ENCODE peak calls at places on chromosomes 4 and X, in four cellular contexts. J is fibroblast of lung, R is A549, M is brain microvascular endothelial cell. W is an unnamed sample.

GRCh38 chrX:119477812-119478232 is 9.6 kb downstream of the SLC25A5 start:
- DNase-seq in J (peak), R (peak), M (peak), W (no peak)

GRCh38 chrX:49053223-49054072 is 5.4 kb upstream of the CCDC120 start:
- DNase-seq in M (peak), J (peak), R (peak), W (no peak)

GRCh38 chr4:105453550-105454201 is 20.2 kb downstream of the PPA2 start:
- DNase-seq in R (no peak), M (no peak), J (peak), W (peak)

GRCh38 chr4:118586357-118586790 is 98.8 kb upstream of the METTL14 start:
- DNase-seq in R (no peak), J (no peak), M (no peak), W (peak)

GRCh38 chr4:139460565-139460964 is 6.6 kb downstream of the RAB33B start:
- DNase-seq in J (no peak), M (no peak), R (no peak), W (no peak)

GRCh38 chrX:129980540-129981206 is 1.8 kb upstream of the BCORL1 start:
- DNase-seq in J (peak), R (no peak), M (no peak), W (no peak)

GRCh38 chr4:41133619-41134018 is 80.7 kb downstream of the APBB2 start:
- DNase-seq in J (peak), R (no peak), M (no peak), W (no peak)

GRCh38 chr4:139605516-139605915 is 49.5 kb upstream of the SETD7 start:
- DNase-seq in M (no peak), R (no peak), J (no peak), W (no peak)

GRCh38 chr4:56699537-56699936 is 18.4 kb upstream of the HOPX start:
- DNase-seq in J (no peak), M (no peak), R (no peak), W (no peak)

GRCh38 chr4:138310991-138311390 is 68.8 kb upstream of the SLC7A11 start:
- DNase-seq in J (peak), R (no peak), M (peak), W (peak)

GRCh38 chr4:148515248-148515647 is 73.0 kb upstream of the NR3C2 start:
- DNase-seq in J (peak), R (no peak), M (peak), W (peak)

GRCh38 chr4:56086073-56086521 is 137.4 kb downstream of the CEP135 start:
- DNase-seq in R (no peak), M (no peak), J (no peak), W (no peak)

GRCh38 chrX:120310861-120311631 is at the start of gene TMEM255A:
- DNase-seq in J (peak), R (no peak), M (no peak), W (no peak)

GRCh38 chr4:5404073-5404472 is 304.3 kb downstream of the EVC2 start:
- DNase-seq in R (no peak), M (no peak), J (no peak), W (no peak)

GRCh38 chr4:184097240-184097619 is 120.4 kb downstream of the ENPP6 start:
- DNase-seq in M (no peak), J (no peak), R (no peak), W (no peak)
- TF ChIP-seq CTCF in M (peak), J (peak), R (no peak), W (peak)

GRCh38 chrX:46838974-46839480 is 2.2 kb downstream of the RP2 start:
- DNase-seq in M (no peak), R (no peak), J (peak), W (no peak)
- H3K27ac ChIP-seq in M (peak), R (peak), J (peak), W (no peak)

GRCh38 chr4:8599657-8600056 is 7.1 kb downstream of the CPZ start:
- DNase-seq in M (peak), J (peak), R (no peak), W (no peak)

GRCh38 chr4:8601556-8601955 is 9.0 kb downstream of the CPZ start:
- DNase-seq in J (no peak), M (no peak), R (no peak), W (no peak)

GRCh38 chr4:8600686-8601085 is 8.1 kb downstream of the CPZ start:
- DNase-seq in R (no peak), M (no peak), J (no peak), W (no peak)

GRCh38 chr4:8600266-8600665 is 7.7 kb downstream of the CPZ start:
- DNase-seq in R (no peak), J (no peak), M (no peak), W (no peak)

GRCh38 chr4:8601086-8601485 is 8.5 kb downstream of the CPZ start:
- DNase-seq in J (no peak), M (no peak), R (no peak), W (no peak)
- TF ChIP-seq CTCF in J (no peak), M (no peak), R (no peak), W (no peak)

GRCh38 chr4:706834-707598 is 1.4 kb downstream of the PCGF3 start:
- DNase-seq in R (no peak), J (no peak), M (no peak), W (no peak)

GRCh38 chr4:704198-704891 is 1.3 kb upstream of the PCGF3 start:
- DNase-seq in J (no peak), R (no peak), M (no peak), W (no peak)

GRCh38 chr4:705278-706082 is at the start of gene PCGF3:
- DNase-seq in J (peak), M (peak), R (peak), W (peak)

GRCh38 chr4:703336-704197 is 2.1 kb upstream of the PCGF3 start:
- DNase-seq in R (no peak), M (no peak), J (no peak), W (no peak)

DNA sequence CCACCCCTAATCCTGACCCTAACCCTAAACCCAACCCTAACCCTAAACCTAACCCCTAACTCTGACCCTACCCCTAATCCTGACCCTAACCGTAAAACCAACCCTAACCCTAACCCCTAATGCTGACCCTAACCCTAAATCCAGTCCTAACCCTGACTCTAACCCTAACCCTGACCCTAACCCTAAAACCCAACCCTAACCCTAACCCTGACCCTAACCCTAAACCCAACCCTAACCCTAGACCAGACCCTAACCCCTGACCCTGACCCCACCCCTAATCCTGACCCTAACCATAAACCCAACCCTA is 708 bp upstream of the PCGF3 start:
- DNase-seq in R (no peak), J (no peak), M (no peak), W (no peak)
- H3K27ac ChIP-seq in R (peak), J (no peak), M (no peak), W (no peak)